ENCODE peak calls at places on chromosomes 13 and 19, in ten cellular contexts. Z is effector CD4-positive, alpha-beta T cell; E is left colon; Y is HT1080; N is caudate nucleus; M is HS-5; I is NCI-H1092; X is H54; O is NCI-H187; H is activated CD4-positive, CD25-positive, alpha-beta regulatory T cell treated with anti-CD3 and anti-CD28 coated beads, Interleukin-2, amount 50 U/mL, for 16 hours. Q is an unnamed sample.
A peak's percentile ranks its signal among the peaks of the same experiment; 100 is the strongest.

GRCh38 chr19:10819124-10820060 is 16.6 kb downstream of the TMED1 start:
- DNase-seq in M (no peak), O (no peak), Z (no peak), X (no peak), E (no peak), N (no peak), H (no peak), I (no peak), Y (no peak), Q (no peak)

GRCh38 chr19:38683393-38684077 is 36.1 kb downstream of the ACTN4 start:
- DNase-seq in M (peak; percentile 94), H (peak; percentile 20), I (no peak), E (peak; percentile 84), N (peak; percentile 42), X (peak; percentile 76), Z (peak; percentile 57), O (no peak), Y (peak; percentile 98), Q (no peak)

GRCh38 chr13:98658131-98658530 is 81.2 kb upstream of the STK24 start:
- DNase-seq in Z (no peak), N (no peak), E (no peak), X (no peak), H (no peak), Y (no peak), O (no peak), I (no peak), M (no peak), Q (no peak)

GRCh38 chr19:29939628-29940027 is 2.4 kb upstream of the URI1 start:
- DNase-seq in H (no peak), Z (no peak), X (no peak), I (no peak), Y (no peak), N (no peak), E (no peak), O (no peak), M (no peak), Q (no peak)

GRCh38 chr19:33947565-33947964 is 150.9 kb downstream of the KCTD15 start:
- DNase-seq in E (no peak), Z (no peak), I (no peak), M (no peak), O (no peak), H (no peak), N (no peak), X (no peak), Y (no peak), Q (no peak)

GRCh38 chr19:2661615-2662014 is 40.9 kb downstream of the GNG7 start:
- DNase-seq in O (no peak), H (no peak), M (no peak), Z (no peak), E (no peak), I (no peak), Y (no peak), N (no peak), X (peak; percentile 58), Q (no peak)

GRCh38 chr13:26022538-26023292 is 29.1 kb downstream of the SHISA2 start:
- DNase-seq in O (peak; percentile 57), X (peak; percentile 17), I (peak; percentile 75), Y (peak; percentile 65), H (no peak), Z (no peak), E (peak; percentile 10), N (no peak), M (no peak), Q (no peak)

GRCh38 chr13:114105351-114106225 is 26.8 kb downstream of the RASA3 start:
- DNase-seq in I (no peak), O (no peak), N (no peak), H (no peak), Z (no peak), E (peak; percentile 7), Y (no peak), M (no peak), X (no peak), Q (no peak)

GRCh38 chr13:92952161-92952560 is 274.4 kb upstream of the GPC6 start:
- DNase-seq in N (no peak), O (no peak), I (no peak), H (no peak), M (no peak), E (no peak), Y (no peak), X (no peak), Z (no peak), Q (no peak)

GRCh38 chr13:101398920-101399319 is 17.4 kb downstream of the NALCN start:
- DNase-seq in N (no peak), I (no peak), X (no peak), E (no peak), O (no peak), H (no peak), Y (peak; percentile 85), M (no peak), Z (no peak), Q (no peak)

GRCh38 chr19:50173144-50173543 is 10.1 kb upstream of the IZUMO2 start:
- DNase-seq in H (no peak), O (no peak), Z (no peak), Y (no peak), N (no peak), X (no peak), M (no peak), I (no peak), E (peak; percentile 70), Q (no peak)

GRCh38 chr13:29852464-29853054 is 2.1 kb upstream of the UBL3 start:
- DNase-seq in Y (no peak), O (no peak), N (no peak), M (no peak), I (no peak), Z (no peak), H (no peak), E (no peak), X (no peak), Q (no peak)

GRCh38 chr13:111460548-111461444 is 140.4 kb downstream of the TEX29 start:
- DNase-seq in Y (peak; percentile 32), H (no peak), X (peak; percentile 39), O (peak; percentile 20), M (no peak), N (no peak), Z (no peak), E (peak; percentile 19), I (peak; percentile 88), Q (no peak)

GRCh38 chr19:55082023-55082851 is 6.6 kb downstream of the EPS8L1 start:
- DNase-seq in E (no peak), N (no peak), I (no peak), Z (no peak), M (no peak), H (no peak), O (no peak), Y (no peak), X (peak; percentile 89), Q (peak; percentile 17)

GRCh38 chr13:111270765-111271164 is 49.7 kb upstream of the TEX29 start:
- DNase-seq in Y (no peak), M (no peak), H (no peak), E (no peak), O (no peak), X (no peak), Z (no peak), I (no peak), N (no peak), Q (no peak)

GRCh38 chr19:13256918-13257317 is 106.7 kb downstream of the IER2 start:
- DNase-seq in N (no peak), E (no peak), H (no peak), Z (no peak), Y (no peak), O (no peak), I (no peak), X (no peak), M (no peak), Q (no peak)

GRCh38 chr19:30159636-30160035 is 212.5 kb upstream of the ZNF536 start:
- DNase-seq in E (no peak), Y (no peak), I (no peak), H (no peak), N (no peak), O (no peak), X (no peak), M (no peak), Z (no peak), Q (no peak)

GRCh38 chr19:3333020-3333583 is 33.3 kb upstream of the NFIC start:
- DNase-seq in N (no peak), E (no peak), O (no peak), Y (no peak), Z (no peak), H (no peak), I (no peak), X (no peak), M (no peak), Q (no peak)

GRCh38 chr19:7866399-7867091 is 7.6 kb downstream of the PRR36 start:
- DNase-seq in Y (no peak), H (no peak), O (no peak), M (no peak), E (no peak), Z (no peak), I (no peak), X (no peak), N (no peak), Q (no peak)

GRCh38 chr19:28898279-28898678 is 314.7 kb downstream of the UQCRFS1 start:
- DNase-seq in M (no peak), O (no peak), H (no peak), I (no peak), X (no peak), Z (no peak), Y (no peak), E (no peak), N (no peak), Q (no peak)

GRCh38 chr13:52846567-52847321 is 1.7 kb downstream of the PCDH8 start:
- DNase-seq in E (peak; percentile 45), O (no peak), H (no peak), I (no peak), Z (no peak), N (peak; percentile 53), X (no peak), M (no peak), Y (no peak), Q (no peak)

GRCh38 chr19:1765904-1766799 is 12.8 kb downstream of the ONECUT3 start:
- DNase-seq in N (no peak), M (no peak), X (no peak), E (no peak), Z (no peak), O (no peak), I (no peak), H (no peak), Y (no peak), Q (no peak)

GRCh38 chr13:99542788-99543406 is 41.6 kb downstream of the TM9SF2 start:
- DNase-seq in I (no peak), E (no peak), N (no peak), H (no peak), X (no peak), Y (no peak), O (no peak), Z (no peak), M (no peak), Q (no peak)

GRCh38 chr13:99426426-99426825 is 74.8 kb upstream of the TM9SF2 start:
- DNase-seq in N (no peak), O (no peak), I (no peak), E (no peak), Y (no peak), H (no peak), Z (no peak), M (no peak), X (no peak), Q (no peak)

GRCh38 chr13:75101997-75102720 is 379.8 kb downstream of the TBC1D4 start:
- DNase-seq in M (no peak), E (no peak), Z (no peak), I (no peak), Y (peak; percentile 56), O (no peak), X (no peak), N (no peak), H (no peak), Q (no peak)

GRCh38 chr19:44725251-44725650 is 23.3 kb upstream of the BCL3 start:
- DNase-seq in N (no peak), X (no peak), Z (no peak), O (no peak), E (peak; percentile 87), H (no peak), M (no peak), Y (no peak), I (no peak), Q (no peak)

GRCh38 chr19:46618670-46619231 is 6.1 kb downstream of the PTGIR start:
- DNase-seq in E (no peak), Z (no peak), H (no peak), Y (no peak), I (no peak), M (no peak), X (no peak), O (no peak), N (no peak), Q (no peak)